ENCODE peak calls at places on chromosome 12, in five cellular contexts. One of them, this sample, is unnamed.

GRCh38 chr12:105402366-105402765 is 71.9 kb downstream of the C12orf75 start:
- DNase-seq in K562: no peak
- DNase-seq in astrocyte of the cerebellum: no peak
- DNase-seq in BJ: no peak
- DNase-seq in GM12865: no peak
- DNase-seq in this sample: no peak

GRCh38 chr12:112590281-112590680 is 171.5 kb downstream of the PTPN11 start:
- DNase-seq in K562: no peak
- DNase-seq in astrocyte of the cerebellum: no peak
- DNase-seq in BJ: no peak
- DNase-seq in GM12865: no peak
- DNase-seq in this sample: no peak

GRCh38 chr12:71092290-71092689 is 65.5 kb downstream of the TSPAN8 start:
- DNase-seq in astrocyte of the cerebellum: no peak
- DNase-seq in GM12865: no peak
- DNase-seq in K562: no peak
- DNase-seq in BJ: no peak
- DNase-seq in this sample: no peak

GRCh38 chr12:94997726-94998125 is 5.8 kb downstream of the NDUFA12 start:
- DNase-seq in BJ: no peak
- DNase-seq in K562: no peak
- DNase-seq in astrocyte of the cerebellum: no peak
- DNase-seq in GM12865: no peak
- DNase-seq in this sample: no peak

GRCh38 chr12:132178801-132179401 is 34.6 kb downstream of the NOC4L start:
- DNase-seq in K562: no peak
- DNase-seq in BJ: no peak
- DNase-seq in astrocyte of the cerebellum: no peak
- DNase-seq in GM12865: no peak
- DNase-seq in this sample: no peak

GRCh38 chr12:121217066-121217465 is 7.1 kb downstream of the P2RX4 start:
- DNase-seq in K562: peak
- DNase-seq in GM12865: no peak
- DNase-seq in astrocyte of the cerebellum: no peak
- DNase-seq in BJ: no peak
- DNase-seq in this sample: no peak

GRCh38 chr12:66403746-66404145 is 101.5 kb downstream of the HELB start:
- DNase-seq in astrocyte of the cerebellum: no peak
- DNase-seq in GM12865: peak
- DNase-seq in BJ: no peak
- DNase-seq in K562: no peak
- DNase-seq in this sample: no peak

GRCh38 chr12:122333142-122334087 is 67.1 kb upstream of the VPS33A start:
- DNase-seq in BJ: no peak
- DNase-seq in K562: peak
- DNase-seq in astrocyte of the cerebellum: no peak
- DNase-seq in GM12865: no peak
- DNase-seq in this sample: no peak

GRCh38 chr12:120750806-120751205 is 25.2 kb downstream of the ACADS start:
- DNase-seq in GM12865: no peak
- DNase-seq in K562: no peak
- DNase-seq in BJ: no peak
- DNase-seq in astrocyte of the cerebellum: no peak
- DNase-seq in this sample: no peak

GRCh38 chr12:91274886-91275285 is 92.3 kb upstream of the DCN start:
- DNase-seq in BJ: peak
- DNase-seq in GM12865: no peak
- DNase-seq in K562: no peak
- DNase-seq in astrocyte of the cerebellum: peak
- DNase-seq in this sample: peak

GRCh38 chr12:27711312-27711682 is 665 bp downstream of the MRPS35 start:
- DNase-seq in astrocyte of the cerebellum: no peak
- DNase-seq in GM12865: peak
- DNase-seq in BJ: no peak
- DNase-seq in K562: peak
- DNase-seq in this sample: no peak

GRCh38 chr12:105748806-105749600 is 389.8 kb downstream of the NUAK1 start:
- DNase-seq in GM12865: no peak
- DNase-seq in K562: no peak
- DNase-seq in BJ: no peak
- DNase-seq in astrocyte of the cerebellum: peak
- DNase-seq in this sample: no peak

GRCh38 chr12:78185109-78185508 is 354.4 kb downstream of the NAV3 start:
- DNase-seq in K562: no peak
- DNase-seq in GM12865: no peak
- DNase-seq in astrocyte of the cerebellum: no peak
- DNase-seq in BJ: no peak
- DNase-seq in this sample: no peak

GRCh38 chr12:129964826-129965457 is 61.1 kb upstream of the TMEM132D start:
- DNase-seq in astrocyte of the cerebellum: no peak
- DNase-seq in BJ: no peak
- DNase-seq in K562: no peak
- DNase-seq in GM12865: no peak
- DNase-seq in this sample: no peak

GRCh38 chr12:47838286-47838931 is 18.7 kb upstream of the HDAC7 start:
- DNase-seq in astrocyte of the cerebellum: no peak
- DNase-seq in BJ: no peak
- DNase-seq in GM12865: peak
- DNase-seq in K562: peak
- DNase-seq in this sample: no peak

DNA sequence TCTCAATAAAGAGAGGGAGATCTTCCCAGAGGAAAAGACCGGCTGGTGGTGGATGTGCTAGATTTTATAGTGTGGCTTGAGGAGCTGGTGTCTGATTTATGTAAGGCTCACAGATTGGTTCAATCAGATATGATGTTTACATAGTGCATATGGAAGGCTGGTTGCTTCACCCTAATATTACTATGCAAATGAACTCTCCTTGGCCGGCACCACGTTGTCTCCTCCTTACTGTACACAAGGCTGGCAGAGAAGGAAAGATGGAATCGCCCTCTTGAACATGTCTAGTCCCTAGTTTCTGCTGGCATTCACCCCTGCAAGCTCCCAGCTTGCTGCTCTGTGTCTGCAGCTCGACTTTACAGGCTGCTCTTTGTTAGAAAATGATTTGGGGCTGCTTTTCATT is 8.9 kb downstream of the FAM186A start:
- DNase-seq in astrocyte of the cerebellum: no peak
- DNase-seq in GM12865: no peak
- DNase-seq in K562: no peak
- DNase-seq in BJ: no peak
- DNase-seq in this sample: no peak
- TF ChIP-seq CTCF in astrocyte of the cerebellum: no peak
- TF ChIP-seq CTCF in GM12865: no peak
- TF ChIP-seq CTCF in K562: no peak
- TF ChIP-seq CTCF in BJ: no peak
- TF ChIP-seq CTCF in this sample: no peak

DNA sequence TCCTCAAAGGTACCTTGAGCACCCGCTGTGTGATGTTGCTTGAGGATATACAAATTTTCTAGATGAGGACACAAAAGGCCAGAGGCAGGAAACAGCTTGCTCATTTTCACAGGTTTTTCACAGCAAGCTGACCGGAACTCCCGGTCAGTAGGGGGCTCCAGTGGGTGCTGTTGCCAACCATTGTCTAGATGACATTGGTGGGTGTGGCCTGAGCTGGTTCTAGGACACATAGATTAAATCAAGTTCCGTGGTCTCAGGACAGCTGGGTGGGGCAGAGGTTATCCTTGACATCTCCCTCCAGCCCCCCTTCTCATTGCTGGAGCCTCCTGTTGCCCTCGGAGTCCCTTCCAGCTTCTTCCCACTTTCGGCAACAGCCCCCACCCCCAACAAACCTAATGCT is 153.6 kb upstream of the FKBP4 start:
- DNase-seq in GM12865: peak
- DNase-seq in BJ: no peak
- DNase-seq in K562: peak
- DNase-seq in astrocyte of the cerebellum: no peak
- DNase-seq in this sample: no peak
- TF ChIP-seq CTCF in GM12865: peak
- TF ChIP-seq CTCF in BJ: peak
- TF ChIP-seq CTCF in K562: peak
- TF ChIP-seq CTCF in astrocyte of the cerebellum: peak
- TF ChIP-seq CTCF in this sample: peak

GRCh38 chr12:93957870-93958269 is 190.5 kb upstream of the PLXNC1 start:
- DNase-seq in astrocyte of the cerebellum: no peak
- DNase-seq in GM12865: no peak
- DNase-seq in K562: no peak
- DNase-seq in BJ: no peak
- DNase-seq in this sample: peak
- TF ChIP-seq CTCF in astrocyte of the cerebellum: no peak
- TF ChIP-seq CTCF in GM12865: no peak
- TF ChIP-seq CTCF in K562: no peak
- TF ChIP-seq CTCF in BJ: peak
- TF ChIP-seq CTCF in this sample: no peak

GRCh38 chr12:109734219-109735000 is 20.8 kb downstream of the FAM222A start:
- DNase-seq in BJ: no peak
- DNase-seq in GM12865: no peak
- DNase-seq in astrocyte of the cerebellum: no peak
- DNase-seq in K562: no peak
- DNase-seq in this sample: no peak
- TF ChIP-seq CTCF in BJ: no peak
- TF ChIP-seq CTCF in GM12865: no peak
- TF ChIP-seq CTCF in astrocyte of the cerebellum: no peak
- TF ChIP-seq CTCF in K562: no peak
- TF ChIP-seq CTCF in this sample: no peak

GRCh38 chr12:85923767-85924331 is 49.8 kb downstream of the NTS start:
- DNase-seq in GM12865: no peak
- DNase-seq in BJ: no peak
- DNase-seq in astrocyte of the cerebellum: peak
- DNase-seq in K562: no peak
- DNase-seq in this sample: no peak
- TF ChIP-seq CTCF in GM12865: peak
- TF ChIP-seq CTCF in BJ: peak
- TF ChIP-seq CTCF in astrocyte of the cerebellum: peak
- TF ChIP-seq CTCF in K562: no peak
- TF ChIP-seq CTCF in this sample: peak

GRCh38 chr12:84996759-84997158 is 39.3 kb downstream of the TSPAN19 start:
- DNase-seq in BJ: no peak
- DNase-seq in GM12865: no peak
- DNase-seq in K562: no peak
- DNase-seq in astrocyte of the cerebellum: no peak
- DNase-seq in this sample: no peak
- TF ChIP-seq CTCF in BJ: no peak
- TF ChIP-seq CTCF in GM12865: no peak
- TF ChIP-seq CTCF in K562: no peak
- TF ChIP-seq CTCF in astrocyte of the cerebellum: no peak
- TF ChIP-seq CTCF in this sample: no peak

DNA sequence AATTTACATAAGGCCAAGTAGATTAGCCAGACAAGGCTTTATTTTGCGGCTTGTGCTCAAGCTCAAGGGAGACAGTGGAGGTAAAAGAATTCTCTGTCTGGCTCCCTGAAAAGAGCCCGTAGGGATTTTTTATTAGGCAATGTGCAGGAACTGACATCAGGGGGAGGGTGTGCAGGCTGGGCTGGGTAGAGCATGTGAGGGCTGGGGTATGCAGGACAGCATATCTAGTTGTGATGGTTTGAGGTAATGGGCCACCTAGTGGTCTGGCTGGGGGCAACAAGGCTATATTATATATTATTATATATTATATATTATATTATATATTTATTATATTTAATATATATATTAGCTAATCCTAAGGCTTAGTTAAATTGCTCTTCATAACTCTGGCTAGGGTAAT is 102.1 kb downstream of the TMEM117 start:
- DNase-seq in BJ: no peak
- DNase-seq in K562: peak
- DNase-seq in GM12865: peak
- DNase-seq in astrocyte of the cerebellum: no peak
- DNase-seq in this sample: no peak
- TF ChIP-seq CTCF in BJ: peak
- TF ChIP-seq CTCF in K562: no peak
- TF ChIP-seq CTCF in GM12865: peak
- TF ChIP-seq CTCF in astrocyte of the cerebellum: peak
- TF ChIP-seq CTCF in this sample: no peak